ENCODE peak calls at places on chromosomes 11 and 22, in seven cellular contexts. S is IMR-90, Q is adrenal gland, H is tibial nerve, M is uterus, Y is A549, N is right lobe of liver. D is an unnamed sample.

GRCh38 chr11:110883266-110883665 is 171.0 kb upstream of the ARHGAP20 start:
- DNase-seq in S (peak), Q (no peak), H (no peak), M (no peak), Y (no peak), N (no peak), D (no peak)

GRCh38 chr11:132855516-132855915 is 676.8 kb downstream of the OPCML start:
- DNase-seq in S (no peak), Q (no peak), H (no peak), M (no peak), Y (no peak), N (no peak), D (no peak)

GRCh38 chr22:39382410-39382809 is 17.2 kb upstream of the TAB1 start:
- DNase-seq in S (no peak), Q (no peak), H (no peak), M (no peak), Y (no peak), N (no peak), D (no peak)

GRCh38 chr22:41517172-41518047 is 26.9 kb downstream of the POLR3H start:
- DNase-seq in S (peak), Q (peak), H (peak), M (peak), Y (peak), N (peak), D (peak)

GRCh38 chr11:128757886-128758612 is 64.2 kb downstream of the FLI1 start:
- DNase-seq in S (no peak), Q (no peak), H (no peak), M (no peak), Y (no peak), N (no peak), D (no peak)

GRCh38 chr11:108871152-108871551 is 206.3 kb downstream of the DDX10 start:
- DNase-seq in S (peak), Q (peak), H (no peak), M (peak), Y (peak), N (no peak), D (peak)

GRCh38 chr11:86802601-86803051 is 2.3 kb downstream of the PRSS23 start:
- DNase-seq in S (peak), Q (peak), H (no peak), M (no peak), Y (peak), N (no peak), D (peak)

GRCh38 chr11:46273511-46274205 is 3.8 kb upstream of the CREB3L1 start:
- DNase-seq in S (no peak), Q (no peak), H (no peak), M (no peak), Y (peak), N (peak), D (no peak)

GRCh38 chr11:63020671-63021255 is 5.1 kb upstream of the SLC22A8 start:
- DNase-seq in S (no peak), Q (no peak), H (no peak), M (no peak), Y (peak), N (no peak), D (peak)

GRCh38 chr11:81497202-81497804 is 1236.4 kb downstream of the FAM181B start:
- DNase-seq in S (peak), Q (no peak), H (no peak), M (no peak), Y (peak), N (no peak), D (peak)

GRCh38 chr11:10041803-10042202 is 252.2 kb downstream of the SBF2 start:
- DNase-seq in S (no peak), Q (no peak), H (no peak), M (no peak), Y (no peak), N (no peak), D (no peak)

GRCh38 chr11:6202036-6202435 is 3.0 kb downstream of the OR52W1 start:
- DNase-seq in S (peak), Q (no peak), H (no peak), M (no peak), Y (no peak), N (no peak), D (no peak)

GRCh38 chr11:64880240-64881001 is 2.0 kb upstream of the EHD1 start:
- DNase-seq in S (no peak), Q (no peak), H (peak), M (no peak), Y (no peak), N (no peak), D (peak)

GRCh38 chr22:17228725-17229126 is 9.5 kb upstream of the ADA2 start:
- DNase-seq in S (no peak), Q (no peak), H (no peak), M (no peak), Y (peak), N (peak), D (no peak)

GRCh38 chr11:110600322-110600721 is 111.9 kb downstream of the ARHGAP20 start:
- DNase-seq in S (no peak), Q (no peak), H (no peak), M (no peak), Y (no peak), N (peak), D (no peak)

GRCh38 chr11:102494216-102494615 is 36.3 kb downstream of the MMP7 start:
- DNase-seq in S (peak), Q (no peak), H (no peak), M (no peak), Y (peak), N (peak), D (no peak)

GRCh38 chr22:23218053-23218866 is 38.0 kb downstream of the BCR start:
- DNase-seq in S (no peak), Q (no peak), H (no peak), M (no peak), Y (no peak), N (no peak), D (no peak)

GRCh38 chr11:71237853-71238252 is 14.5 kb downstream of the SHANK2 start:
- DNase-seq in S (no peak), Q (no peak), H (no peak), M (no peak), Y (no peak), N (peak), D (no peak)

GRCh38 chr11:67082071-67082791 is 25.6 kb downstream of the RHOD start:
- DNase-seq in S (no peak), Q (no peak), H (no peak), M (peak), Y (no peak), N (no peak), D (peak)

DNA sequence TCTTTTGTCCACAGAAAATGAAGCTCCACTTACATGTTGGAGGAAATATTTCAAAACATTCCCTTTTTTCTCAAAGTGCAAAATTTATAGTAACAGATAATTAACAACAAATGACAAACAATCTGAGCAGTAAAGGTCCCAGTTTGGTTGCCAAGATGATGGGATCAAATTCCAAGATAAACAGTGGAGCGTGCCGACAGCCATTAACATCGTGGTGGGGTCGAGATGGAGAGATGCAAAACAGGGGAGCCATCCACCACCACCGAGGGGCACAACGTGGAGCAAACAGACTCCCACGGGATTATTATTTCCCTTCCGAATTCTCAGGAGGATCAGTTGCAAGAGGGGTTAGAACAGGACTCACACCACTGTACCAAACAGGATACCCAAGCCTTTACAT is 17.2 kb downstream of the MPPED2 start:
- DNase-seq in S (no peak), Q (no peak), H (no peak), M (no peak), Y (no peak), N (no peak), D (no peak)
- TF ChIP-seq POLR2A in S (no peak), Q (no peak), H (no peak), M (no peak), Y (no peak), N (no peak), D (no peak)

GRCh38 chr11:119320593-119321524 is 3.9 kb upstream of the MCAM start:
- DNase-seq in S (peak), Q (peak), H (no peak), M (peak), Y (peak), N (peak), D (peak)

GRCh38 chr11:119318240-119319135 is 1.6 kb upstream of the MCAM start:
- DNase-seq in S (peak), Q (peak), H (no peak), M (peak), Y (no peak), N (no peak), D (no peak)

GRCh38 chr11:119319702-119320592 is 3.0 kb upstream of the MCAM start:
- DNase-seq in S (no peak), Q (peak), H (no peak), M (no peak), Y (no peak), N (no peak), D (no peak)

GRCh38 chr11:119317592-119318239 is 786 bp upstream of the MCAM start:
- DNase-seq in S (no peak), Q (no peak), H (no peak), M (no peak), Y (no peak), N (no peak), D (no peak)

GRCh38 chr11:119319136-119319701 is 2.3 kb upstream of the MCAM start:
- DNase-seq in S (no peak), Q (peak), H (no peak), M (no peak), Y (no peak), N (no peak), D (no peak)
- TF ChIP-seq POLR2A in S (no peak), Q (no peak), H (no peak), M (no peak), Y (no peak), N (no peak), D (no peak)

GRCh38 chr22:37281646-37282384 is 493 bp upstream of the CYTH4 start:
- DNase-seq in S (no peak), Q (no peak), H (no peak), M (no peak), Y (no peak), N (no peak), D (no peak)

GRCh38 chr22:37282385-37282677 is at the start of gene CYTH4:
- DNase-seq in S (no peak), Q (peak), H (no peak), M (no peak), Y (no peak), N (peak), D (no peak)

GRCh38 chr22:37280718-37281117 is 1.6 kb upstream of the CYTH4 start:
- DNase-seq in S (no peak), Q (no peak), H (no peak), M (no peak), Y (no peak), N (no peak), D (no peak)

GRCh38 chr22:37279469-37279868 is 2.8 kb upstream of the CYTH4 start:
- DNase-seq in S (peak), Q (no peak), H (no peak), M (no peak), Y (no peak), N (no peak), D (no peak)

GRCh38 chr22:37281195-37281594 is 1.1 kb upstream of the CYTH4 start:
- DNase-seq in S (no peak), Q (no peak), H (no peak), M (no peak), Y (no peak), N (no peak), D (no peak)
- TF ChIP-seq POLR2A in S (no peak), Q (no peak), H (no peak), M (no peak), Y (no peak), N (no peak), D (no peak)

DNA sequence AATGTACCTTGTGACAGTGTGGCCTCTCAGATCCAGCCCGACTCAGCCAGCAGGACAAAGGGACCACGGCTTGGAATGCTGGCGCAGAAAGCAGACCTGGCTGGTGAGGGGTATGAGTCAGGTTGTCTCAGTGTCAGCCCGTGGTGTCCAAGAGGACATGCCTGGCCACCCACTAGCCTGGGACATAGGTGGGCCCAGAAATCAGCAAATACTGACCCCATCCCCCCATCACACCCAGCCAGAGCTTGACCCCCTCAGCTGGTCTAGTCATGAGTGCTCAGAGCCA is 4.5 kb downstream of the BANF1 start:
- DNase-seq in S (no peak), Q (no peak), H (no peak), M (no peak), Y (no peak), N (no peak), D (no peak)
- TF ChIP-seq POLR2A in S (no peak), Q (no peak), H (no peak), M (no peak), Y (no peak), N (no peak), D (no peak)

GRCh38 chr11:105142167-105142566 is 2.6 kb upstream of the CARD18 start:
- DNase-seq in S (no peak), Q (no peak), H (no peak), M (no peak), Y (no peak), N (no peak), D (no peak)
- TF ChIP-seq POLR2A in S (no peak), Q (no peak), H (no peak), M (no peak), Y (no peak), N (no peak), D (no peak)

GRCh38 chr22:46069518-46070214 is 80.7 kb upstream of the PPARA start:
- DNase-seq in S (peak), Q (peak), H (peak), M (peak), Y (peak), N (peak), D (no peak)
- TF ChIP-seq POLR2A in S (peak), Q (peak), H (peak), M (peak), Y (peak), N (peak), D (peak)

GRCh38 chr11:33157103-33158027 is 3.9 kb downstream of the CSTF3 start:
- DNase-seq in S (no peak), Q (no peak), H (no peak), M (no peak), Y (no peak), N (no peak), D (no peak)

GRCh38 chr11:33160147-33160546 is 1.1 kb downstream of the CSTF3 start:
- DNase-seq in S (peak), Q (no peak), H (no peak), M (no peak), Y (peak), N (no peak), D (peak)

GRCh38 chr11:33158596-33158995 is 2.7 kb downstream of the CSTF3 start:
- DNase-seq in S (no peak), Q (no peak), H (no peak), M (no peak), Y (no peak), N (no peak), D (no peak)

GRCh38 chr11:33160587-33160986 is 693 bp downstream of the CSTF3 start:
- DNase-seq in S (no peak), Q (no peak), H (no peak), M (no peak), Y (no peak), N (no peak), D (no peak)

GRCh38 chr11:33161120-33162005 is at the start of gene CSTF3:
- DNase-seq in S (peak), Q (peak), H (peak), M (peak), Y (peak), N (peak), D (peak)
- TF ChIP-seq POLR2A in S (peak), Q (no peak), H (peak), M (peak), Y (peak), N (peak), D (peak)

DNA sequence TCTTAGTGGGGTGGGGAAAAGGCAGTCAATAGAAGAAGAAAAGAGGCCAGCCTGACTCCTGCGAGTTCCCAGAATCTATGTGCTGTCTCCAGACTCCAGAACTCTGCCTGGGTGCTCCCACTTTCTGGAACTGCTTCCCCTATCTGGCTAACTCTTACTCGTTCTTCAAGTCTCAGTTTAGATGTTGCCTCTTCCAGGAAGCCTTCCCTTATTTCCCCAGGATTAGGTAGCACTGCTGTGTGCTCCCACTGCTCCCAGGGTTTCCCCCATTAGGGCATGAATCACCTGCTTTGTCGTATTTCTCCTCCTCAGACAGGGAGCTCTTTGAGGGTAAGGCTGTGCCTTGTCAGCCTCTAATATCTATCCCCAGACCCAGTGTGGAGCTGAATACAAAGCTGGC is 17.5 kb upstream of the SYT7 start:
- DNase-seq in S (no peak), Q (no peak), H (no peak), M (no peak), Y (no peak), N (no peak), D (no peak)
- TF ChIP-seq POLR2A in S (no peak), Q (no peak), H (no peak), M (no peak), Y (no peak), N (no peak), D (no peak)

GRCh38 chr11:121482231-121483129 is 29.7 kb upstream of the SORL1-AS1 start:
- DNase-seq in S (no peak), Q (no peak), H (no peak), M (no peak), Y (no peak), N (no peak), D (no peak)
- TF ChIP-seq POLR2A in S (no peak), Q (no peak), H (no peak), M (no peak), Y (no peak), N (no peak), D (no peak)

GRCh38 chr11:2924821-2925675 is 4.2 kb downstream of the PHLDA2 start:
- DNase-seq in S (no peak), Q (no peak), H (no peak), M (no peak), Y (no peak), N (no peak), D (no peak)
- TF ChIP-seq POLR2A in S (no peak), Q (no peak), H (no peak), M (no peak), Y (no peak), N (no peak), D (no peak)